ENCODE peak calls at places on chromosome 6, in four cellular contexts. Y is progenitor cell of endocrine pancreas, O is pancreas, V is OCI-LY7. K is an unnamed sample.

GRCh38 chr6:32700391-32701040 is 34.1 kb upstream of the HLA-DQB1 start:
- DNase-seq in Y (peak), O (peak), V (peak), K (peak)

GRCh38 chr6:122033564-122034181 is 365.8 kb upstream of the HSF2 start:
- DNase-seq in Y (no peak), O (no peak), V (peak), K (peak)

GRCh38 chr6:36719126-36719525 is 21.5 kb downstream of the RAB44 start:
- DNase-seq in Y (no peak), O (no peak), V (no peak), K (no peak)

GRCh38 chr6:47188588-47189021 is 121.1 kb downstream of the TNFRSF21 start:
- DNase-seq in Y (no peak), O (peak), V (no peak), K (no peak)

GRCh38 chr6:77034161-77034560 is 429.1 kb downstream of the HTR1B start:
- DNase-seq in Y (no peak), O (no peak), V (no peak), K (no peak)

GRCh38 chr6:101516553-101516952 is 123.0 kb downstream of the GRIK2 start:
- DNase-seq in Y (no peak), O (no peak), V (no peak), K (no peak)

GRCh38 chr6:131281471-131282270 is 146.4 kb downstream of the AKAP7 start:
- DNase-seq in Y (no peak), O (no peak), V (peak), K (no peak)

GRCh38 chr6:109611502-109611901 is 79.5 kb downstream of the AK9 start:
- DNase-seq in Y (no peak), O (no peak), V (no peak), K (no peak)

GRCh38 chr6:107132330-107132954 is 17.1 kb upstream of the BEND3 start:
- DNase-seq in Y (no peak), O (no peak), V (peak), K (no peak)

GRCh38 chr6:19287928-19288327 is 549.2 kb upstream of the ID4 start:
- DNase-seq in Y (no peak), O (no peak), V (no peak), K (no peak)

GRCh38 chr6:15412767-15413166 is 166.9 kb downstream of the JARID2 start:
- DNase-seq in Y (no peak), O (no peak), V (no peak), K (no peak)

GRCh38 chr6:16438677-16439615 is 200.6 kb downstream of the GMPR start:
- DNase-seq in Y (no peak), O (no peak), V (no peak), K (peak)

GRCh38 chr6:158706369-158706982 is 56.6 kb downstream of the SYTL3 start:
- DNase-seq in Y (no peak), O (no peak), V (peak), K (no peak)

GRCh38 chr6:46005254-46005653 is 10.4 kb downstream of the CLIC5 start:
- DNase-seq in Y (no peak), O (no peak), V (no peak), K (no peak)

GRCh38 chr6:6788394-6789020 is 200.0 kb downstream of the LY86 start:
- DNase-seq in Y (no peak), O (no peak), V (peak), K (peak)

GRCh38 chr6:40498148-40498547 is 89.0 kb downstream of the LRFN2 start:
- DNase-seq in Y (no peak), O (no peak), V (no peak), K (no peak)

GRCh38 chr6:152502421-152503188 is 134.6 kb downstream of the SYNE1 start:
- DNase-seq in Y (no peak), O (no peak), V (no peak), K (no peak)

GRCh38 chr6:76166297-76166696 is 93.8 kb upstream of the IMPG1 start:
- DNase-seq in Y (no peak), O (no peak), V (no peak), K (no peak)

GRCh38 chr6:150466196-150466595 is 97.4 kb downstream of the IYD start:
- DNase-seq in Y (no peak), O (no peak), V (no peak), K (no peak)

GRCh38 chr6:46175446-46175845 is 4.7 kb upstream of the ENPP5 start:
- DNase-seq in Y (no peak), O (no peak), V (no peak), K (peak)

GRCh38 chr6:38882157-38882556 is 166.4 kb upstream of the GLP1R start:
- DNase-seq in Y (no peak), O (no peak), V (no peak), K (no peak)

GRCh38 chr6:107128577-107128976 is 13.3 kb upstream of the BEND3 start:
- DNase-seq in Y (no peak), O (no peak), V (no peak), K (no peak)

GRCh38 chr6:112780498-112781096 is 433.5 kb downstream of the RFPL4B start:
- DNase-seq in Y (peak), O (peak), V (peak), K (peak)

GRCh38 chr6:111503194-111503593 is 20.2 kb upstream of the REV3L start:
- DNase-seq in Y (no peak), O (no peak), V (no peak), K (no peak)

GRCh38 chr6:161836643-161837448 is 563.0 kb upstream of the AGPAT4 start:
- DNase-seq in Y (no peak), O (no peak), V (no peak), K (no peak)

GRCh38 chr6:31665501-31666336 is at the start of gene CSNK2B:
- DNase-seq in Y (peak), O (peak), V (peak), K (peak)

GRCh38 chr6:135438907-135439535 is 58.5 kb downstream of the AHI1 start:
- DNase-seq in Y (no peak), O (no peak), V (peak), K (peak)

GRCh38 chr6:130851026-130851425 is 23.8 kb downstream of the SMLR1 start:
- DNase-seq in Y (no peak), O (no peak), V (no peak), K (no peak)

GRCh38 chr6:147779624-147780023 is 271.1 kb downstream of the SAMD5 start:
- DNase-seq in Y (no peak), O (no peak), V (no peak), K (no peak)

GRCh38 chr6:144756469-144756868 is 471.3 kb downstream of the UTRN start:
- DNase-seq in Y (no peak), O (no peak), V (no peak), K (no peak)

GRCh38 chr6:48449002-48449401 is 338.0 kb upstream of the PTCHD4 start:
- DNase-seq in Y (no peak), O (no peak), V (no peak), K (no peak)
- TF ChIP-seq CTCF in Y (no peak), O (no peak), V (no peak), K (no peak)

GRCh38 chr6:129732542-129732941 is 22.6 kb upstream of the ARHGAP18 start:
- DNase-seq in Y (no peak), O (no peak), V (no peak), K (no peak)

GRCh38 chr6:129731396-129731795 is 21.4 kb upstream of the ARHGAP18 start:
- DNase-seq in Y (no peak), O (no peak), V (no peak), K (no peak)

GRCh38 chr6:129732034-129732433 is 22.1 kb upstream of the ARHGAP18 start:
- DNase-seq in Y (no peak), O (no peak), V (no peak), K (no peak)

GRCh38 chr6:129730477-129731165 is 20.6 kb upstream of the ARHGAP18 start:
- DNase-seq in Y (no peak), O (no peak), V (peak), K (peak)

DNA sequence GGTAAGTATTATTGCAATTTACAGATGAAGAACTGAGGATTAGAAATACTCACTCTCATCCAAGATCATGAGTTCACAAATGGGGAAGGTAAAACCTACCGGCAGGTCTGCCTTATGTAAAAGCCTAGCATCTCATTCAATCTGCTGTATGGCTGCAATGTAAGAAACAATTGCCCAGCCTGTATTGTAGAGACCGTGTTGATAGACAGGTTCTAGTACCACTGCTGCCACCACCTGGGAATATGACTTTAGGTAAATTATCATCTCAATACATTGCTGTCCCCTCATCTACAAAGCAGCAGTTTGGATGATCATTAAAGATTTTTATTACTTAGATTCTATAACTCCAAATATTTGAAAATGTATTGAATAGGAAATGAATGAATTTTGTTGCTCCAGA is 23.3 kb upstream of the ARHGAP18 start:
- DNase-seq in Y (no peak), O (no peak), V (peak), K (no peak)
- TF ChIP-seq CTCF in Y (no peak), O (no peak), V (peak), K (no peak)

DNA sequence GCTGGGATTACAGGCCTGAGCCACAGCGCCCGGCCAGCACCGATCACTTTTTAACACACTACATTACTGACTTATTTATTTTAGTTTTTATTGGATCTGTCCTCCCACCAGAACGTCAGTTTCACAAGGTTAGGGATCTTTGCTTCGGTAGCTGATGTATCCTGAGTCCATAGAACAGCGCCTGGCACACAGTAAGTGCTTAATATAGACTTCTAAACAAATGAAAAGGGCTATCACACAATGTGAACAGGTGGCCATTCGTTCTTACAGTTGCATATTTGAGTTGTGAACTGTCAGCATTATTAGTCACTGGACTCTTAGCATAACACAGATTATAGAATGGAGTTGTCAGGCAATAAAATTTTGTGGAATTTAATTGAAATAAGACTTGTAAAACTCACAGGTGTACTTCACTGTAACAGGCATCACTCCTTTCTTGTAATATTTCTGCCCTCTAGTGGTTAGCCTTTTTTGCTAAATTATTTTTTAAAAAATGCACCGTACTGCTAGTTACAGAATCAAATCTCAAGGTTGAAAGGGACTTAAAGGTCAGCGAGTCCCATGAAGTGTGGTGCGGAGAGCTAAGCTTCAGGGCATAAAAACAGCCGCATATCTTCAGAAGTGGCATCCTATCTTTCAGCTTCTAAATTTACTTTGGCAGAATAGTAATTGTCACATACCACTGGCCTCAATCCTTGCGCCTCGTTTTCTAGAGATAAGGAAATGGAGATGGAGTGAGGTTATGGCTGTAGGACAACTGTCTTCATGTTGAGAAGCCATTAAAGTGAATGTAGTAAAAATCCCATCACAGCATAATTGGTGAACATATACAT is 3.4 kb upstream of the TBC1D7 start:
- DNase-seq in Y (no peak), O (no peak), V (peak), K (peak)
- TF ChIP-seq CTCF in Y (peak), O (peak), V (peak), K (peak)

GRCh38 chr6:12013368-12013617 is 1.2 kb downstream of the HIVEP1 start:
- DNase-seq in Y (no peak), O (no peak), V (no peak), K (no peak)
- TF ChIP-seq CTCF in Y (no peak), O (no peak), V (no peak), K (no peak)

DNA sequence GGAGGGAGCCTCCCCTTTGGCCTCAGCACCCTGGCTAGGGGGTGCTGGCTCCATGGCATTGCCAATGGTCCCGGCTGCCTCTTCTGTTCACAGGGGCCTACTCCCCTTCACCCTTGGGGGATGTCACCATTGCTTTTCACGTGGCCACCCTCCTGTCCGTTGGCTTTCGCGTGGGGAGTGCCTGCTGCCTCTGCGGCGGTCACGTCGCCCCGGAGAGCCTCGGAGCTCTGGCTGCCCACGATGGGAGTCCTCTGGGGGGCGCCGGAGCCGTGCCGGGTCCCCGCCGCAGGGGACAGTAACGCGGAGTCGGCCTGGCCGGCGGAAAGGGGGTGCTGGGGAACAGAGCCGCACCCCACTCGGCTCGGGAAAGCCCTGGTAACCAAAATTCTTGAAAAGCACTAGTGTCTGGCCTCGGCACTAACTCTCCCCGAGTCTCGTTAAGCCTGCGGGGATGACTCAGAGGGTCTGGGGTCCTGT is 661 bp upstream of the HEBP2 start:
- DNase-seq in Y (peak), O (peak), V (peak), K (peak)
- TF ChIP-seq CTCF in Y (peak), O (no peak), V (no peak), K (peak)

GRCh38 chr6:136790411-136791295 is 1.6 kb downstream of the MAP3K5 start:
- DNase-seq in Y (no peak), O (no peak), V (no peak), K (no peak)

GRCh38 chr6:136792945-136793289 is 640 bp upstream of the MAP3K5 start:
- DNase-seq in Y (peak), O (peak), V (peak), K (peak)

GRCh38 chr6:136793348-136793747 is 1.1 kb upstream of the MAP3K5 start:
- DNase-seq in Y (no peak), O (no peak), V (no peak), K (peak)

GRCh38 chr6:136791296-136792065 is 796 bp downstream of the MAP3K5 start:
- DNase-seq in Y (no peak), O (peak), V (peak), K (peak)

DNA sequence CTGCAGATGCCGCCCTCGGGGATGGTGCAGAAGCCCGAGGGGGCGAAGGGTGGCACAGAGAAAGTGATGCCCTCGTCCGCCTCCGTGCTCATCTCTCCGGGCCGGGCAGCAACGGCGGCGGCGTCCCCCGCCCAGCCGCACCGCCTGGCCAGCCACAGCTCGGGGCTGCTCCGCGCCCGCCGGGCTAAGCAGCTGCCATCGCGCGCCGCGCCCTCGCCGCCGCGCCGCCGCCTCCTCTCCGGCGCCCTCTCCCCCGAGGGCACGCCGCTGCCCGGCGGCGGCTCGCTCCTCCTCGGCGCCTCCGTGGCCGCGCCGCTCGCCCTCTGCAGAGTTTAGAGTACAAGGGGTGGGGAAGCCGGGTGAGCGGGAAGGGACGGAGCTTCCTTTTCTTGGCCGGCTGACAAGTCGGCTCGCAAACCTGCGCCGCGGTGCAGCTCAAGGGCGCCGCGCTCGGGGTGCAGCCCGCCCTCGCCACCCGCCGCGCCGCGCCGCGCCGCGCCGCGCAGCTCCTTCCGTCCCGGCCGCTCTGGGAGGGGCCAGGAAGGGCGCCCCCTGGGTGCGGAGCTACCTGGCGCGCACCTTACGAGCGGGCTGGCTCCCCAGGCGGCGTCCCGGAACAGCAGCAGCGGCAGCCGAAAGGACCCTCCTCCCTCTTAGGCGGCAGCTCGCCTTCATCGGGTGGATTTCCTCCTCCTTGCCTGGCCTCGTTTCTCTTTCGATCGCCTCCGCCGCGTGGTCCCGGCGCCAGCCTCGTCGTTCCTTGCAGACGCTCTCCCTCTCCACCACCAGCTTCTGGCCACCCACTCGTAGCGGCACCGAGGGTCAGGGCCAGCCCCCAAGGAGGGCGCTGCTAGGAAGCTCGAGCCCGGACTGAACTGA is at the start of gene MAP3K5:
- DNase-seq in Y (peak), O (peak), V (peak), K (peak)
- TF ChIP-seq CTCF in Y (peak), O (peak), V (peak), K (peak)

DNA sequence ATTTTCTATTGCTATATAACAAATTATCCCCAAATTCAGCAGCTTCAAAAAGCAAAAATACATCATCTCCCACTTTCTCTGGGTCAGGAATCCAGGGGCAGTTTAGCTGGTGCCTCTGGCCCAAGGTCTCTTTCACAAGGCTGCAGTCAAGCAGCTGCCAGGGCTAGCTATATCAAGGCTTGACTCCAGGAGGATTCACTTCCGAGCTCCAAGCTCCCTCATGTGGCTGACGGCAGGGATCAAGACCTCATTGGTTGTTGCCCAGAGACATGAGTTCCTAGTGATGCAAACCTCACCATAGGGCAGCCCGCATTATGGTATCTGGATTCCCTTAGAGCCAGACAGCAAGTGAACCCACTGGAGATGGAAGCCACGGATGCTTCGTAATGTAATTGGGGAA is 1.3 kb upstream of the VNN1 start:
- DNase-seq in Y (peak), O (peak), V (no peak), K (no peak)
- TF ChIP-seq CTCF in Y (peak), O (no peak), V (no peak), K (no peak)

DNA sequence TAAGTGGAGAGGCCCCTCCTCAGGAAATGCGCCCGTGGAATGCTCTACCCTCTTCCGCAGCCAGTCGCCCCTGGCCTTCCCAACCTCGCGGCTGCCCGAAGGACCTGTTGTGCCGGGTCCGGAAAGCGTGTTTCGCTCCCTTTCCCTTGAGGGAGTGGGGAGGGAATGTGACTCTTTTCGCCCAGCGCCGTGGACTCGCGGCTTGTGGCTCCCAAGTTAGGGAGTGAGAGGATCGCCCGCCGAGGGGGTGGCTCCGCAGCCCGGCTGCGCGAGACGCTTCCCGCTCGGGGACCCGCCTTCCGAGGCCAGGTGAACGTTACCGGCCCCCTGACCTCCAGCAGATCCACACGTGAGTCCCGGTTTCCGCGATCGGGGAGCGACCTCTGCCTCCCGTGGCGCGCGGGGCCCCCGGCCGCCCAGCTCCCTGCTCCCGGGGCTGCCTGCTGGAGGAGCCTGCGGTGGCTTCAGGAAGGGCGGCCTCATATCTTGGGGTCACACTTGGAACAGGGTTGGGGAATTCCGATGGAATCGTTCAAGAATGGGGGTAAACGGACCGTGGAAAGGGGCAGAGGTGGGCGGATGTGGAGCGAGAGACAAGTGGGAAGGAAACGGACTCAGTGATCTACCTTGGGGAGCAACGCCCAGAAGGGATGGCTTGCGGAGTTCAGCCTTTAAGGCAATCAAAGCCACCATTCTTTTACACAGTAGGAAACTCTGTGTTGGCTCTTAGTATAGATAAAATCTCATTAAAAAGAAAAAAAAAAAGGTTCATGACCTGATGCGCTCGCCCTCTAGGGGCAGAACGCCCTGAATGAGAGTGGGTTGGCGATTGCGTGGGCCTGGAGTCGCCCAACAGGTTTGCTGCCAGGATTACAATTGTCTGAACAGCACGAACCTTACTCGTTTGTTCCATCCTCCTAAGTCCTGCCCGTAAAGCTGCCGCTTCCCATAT is 887 bp downstream of the TPD52L1 start:
- DNase-seq in Y (peak), O (peak), V (peak), K (peak)
- TF ChIP-seq CTCF in Y (peak), O (no peak), V (peak), K (no peak)

GRCh38 chr6:9611016-9611415 is 803.9 kb downstream of the TFAP2A start:
- DNase-seq in Y (no peak), O (no peak), V (no peak), K (no peak)
- TF ChIP-seq CTCF in Y (no peak), O (no peak), V (no peak), K (no peak)